ENCODE peak calls at places on chromosomes 13 and 19, in five cellular contexts. One of them, this sample, is unnamed.

GRCh38 chr19:46288896-46289588 is 7.8 kb upstream of the HIF3A start:
- DNase-seq in heart left ventricle: no peak
- DNase-seq in CD4-positive, alpha-beta T cell: no peak
- DNase-seq in GM10248: no peak
- DNase-seq in cardiac fibroblast: peak
- DNase-seq in this sample: peak

GRCh38 chr13:99382428-99383133 is 75.4 kb upstream of the GPR183 start:
- DNase-seq in CD4-positive, alpha-beta T cell: no peak
- DNase-seq in heart left ventricle: no peak
- DNase-seq in cardiac fibroblast: no peak
- DNase-seq in GM10248: no peak
- DNase-seq in this sample: no peak

GRCh38 chr13:26473571-26474230 is 83.8 kb upstream of the WASF3 start:
- DNase-seq in cardiac fibroblast: no peak
- DNase-seq in CD4-positive, alpha-beta T cell: no peak
- DNase-seq in heart left ventricle: no peak
- DNase-seq in GM10248: no peak
- DNase-seq in this sample: no peak

GRCh38 chr19:10292206-10292788 is 2.5 kb downstream of the ICAM5 start:
- DNase-seq in GM10248: peak
- DNase-seq in cardiac fibroblast: peak
- DNase-seq in heart left ventricle: peak
- DNase-seq in CD4-positive, alpha-beta T cell: no peak
- DNase-seq in this sample: peak

GRCh38 chr19:812049-812816 is 9.5 kb downstream of the PLPPR3 start:
- DNase-seq in CD4-positive, alpha-beta T cell: no peak
- DNase-seq in cardiac fibroblast: no peak
- DNase-seq in GM10248: no peak
- DNase-seq in heart left ventricle: no peak
- DNase-seq in this sample: no peak

GRCh38 chr19:11094520-11094894 is 5.2 kb downstream of the LDLR start:
- DNase-seq in CD4-positive, alpha-beta T cell: no peak
- DNase-seq in GM10248: no peak
- DNase-seq in cardiac fibroblast: no peak
- DNase-seq in heart left ventricle: no peak
- DNase-seq in this sample: no peak

GRCh38 chr19:7904074-7905020 is 670 bp downstream of the MAP2K7 start:
- DNase-seq in cardiac fibroblast: no peak
- DNase-seq in CD4-positive, alpha-beta T cell: no peak
- DNase-seq in GM10248: peak
- DNase-seq in heart left ventricle: peak
- DNase-seq in this sample: no peak

GRCh38 chr13:31851201-31851600 is 111.9 kb downstream of the RXFP2 start:
- DNase-seq in heart left ventricle: no peak
- DNase-seq in cardiac fibroblast: no peak
- DNase-seq in CD4-positive, alpha-beta T cell: no peak
- DNase-seq in GM10248: no peak
- DNase-seq in this sample: no peak

GRCh38 chr19:49805822-49806612 is 7.1 kb downstream of the FUZ start:
- DNase-seq in CD4-positive, alpha-beta T cell: no peak
- DNase-seq in cardiac fibroblast: no peak
- DNase-seq in heart left ventricle: no peak
- DNase-seq in GM10248: no peak
- DNase-seq in this sample: no peak

GRCh38 chr19:12055784-12056183 is 3.0 kb upstream of the ZNF878 start:
- DNase-seq in CD4-positive, alpha-beta T cell: no peak
- DNase-seq in cardiac fibroblast: no peak
- DNase-seq in heart left ventricle: no peak
- DNase-seq in GM10248: no peak
- DNase-seq in this sample: no peak

GRCh38 chr13:31001647-31002046 is 69.2 kb downstream of the TEX26 start:
- DNase-seq in cardiac fibroblast: no peak
- DNase-seq in CD4-positive, alpha-beta T cell: no peak
- DNase-seq in GM10248: no peak
- DNase-seq in heart left ventricle: no peak
- DNase-seq in this sample: no peak

GRCh38 chr19:42316223-42317211 is 3.4 kb downstream of the TMEM145 start:
- DNase-seq in GM10248: peak
- DNase-seq in heart left ventricle: peak
- DNase-seq in cardiac fibroblast: peak
- DNase-seq in CD4-positive, alpha-beta T cell: no peak
- DNase-seq in this sample: peak

GRCh38 chr13:94305463-94305862 is 174.0 kb downstream of the DCT start:
- DNase-seq in heart left ventricle: no peak
- DNase-seq in CD4-positive, alpha-beta T cell: no peak
- DNase-seq in cardiac fibroblast: peak
- DNase-seq in GM10248: no peak
- DNase-seq in this sample: peak

GRCh38 chr19:10404888-10405808 is 1.8 kb upstream of the CDC37 start:
- DNase-seq in cardiac fibroblast: no peak
- DNase-seq in GM10248: no peak
- DNase-seq in CD4-positive, alpha-beta T cell: no peak
- DNase-seq in heart left ventricle: no peak
- DNase-seq in this sample: no peak

GRCh38 chr19:4534836-4535658 is at the start of gene PLIN5:
- DNase-seq in heart left ventricle: peak
- DNase-seq in cardiac fibroblast: peak
- DNase-seq in GM10248: peak
- DNase-seq in CD4-positive, alpha-beta T cell: peak
- DNase-seq in this sample: peak

GRCh38 chr19:16886305-16886880 is 2.4 kb upstream of the F2RL3 start:
- DNase-seq in cardiac fibroblast: peak
- DNase-seq in GM10248: no peak
- DNase-seq in CD4-positive, alpha-beta T cell: no peak
- DNase-seq in heart left ventricle: peak
- DNase-seq in this sample: no peak

GRCh38 chr13:112244495-112245177 is 131.5 kb upstream of the SPACA7 start:
- DNase-seq in cardiac fibroblast: no peak
- DNase-seq in GM10248: no peak
- DNase-seq in CD4-positive, alpha-beta T cell: no peak
- DNase-seq in heart left ventricle: no peak
- DNase-seq in this sample: no peak

GRCh38 chr13:71864981-71865857 is 1.8 kb downstream of the DACH1 start:
- DNase-seq in heart left ventricle: peak
- DNase-seq in GM10248: peak
- DNase-seq in CD4-positive, alpha-beta T cell: no peak
- DNase-seq in cardiac fibroblast: peak
- DNase-seq in this sample: no peak

GRCh38 chr19:9323557-9323918 is 441 bp upstream of the ZNF559 start:
- DNase-seq in CD4-positive, alpha-beta T cell: no peak
- DNase-seq in cardiac fibroblast: peak
- DNase-seq in GM10248: peak
- DNase-seq in heart left ventricle: peak
- DNase-seq in this sample: peak

GRCh38 chr13:60617863-60618733 is 221.1 kb downstream of the TDRD3 start:
- DNase-seq in CD4-positive, alpha-beta T cell: no peak
- DNase-seq in GM10248: no peak
- DNase-seq in heart left ventricle: no peak
- DNase-seq in cardiac fibroblast: peak
- DNase-seq in this sample: peak

GRCh38 chr13:76971215-76971614 is 20.7 kb upstream of the CLN5 start:
- DNase-seq in GM10248: no peak
- DNase-seq in cardiac fibroblast: no peak
- DNase-seq in CD4-positive, alpha-beta T cell: no peak
- DNase-seq in heart left ventricle: no peak
- DNase-seq in this sample: no peak

GRCh38 chr13:39777021-39777420 is 121.6 kb downstream of the COG6 start:
- DNase-seq in cardiac fibroblast: no peak
- DNase-seq in GM10248: no peak
- DNase-seq in CD4-positive, alpha-beta T cell: no peak
- DNase-seq in heart left ventricle: no peak
- DNase-seq in this sample: no peak

GRCh38 chr19:17488593-17489391 is 18.5 kb downstream of the SLC27A1 start:
- DNase-seq in CD4-positive, alpha-beta T cell: peak
- DNase-seq in heart left ventricle: peak
- DNase-seq in GM10248: peak
- DNase-seq in cardiac fibroblast: no peak
- DNase-seq in this sample: no peak

GRCh38 chr13:114013952-114014629 is 40.2 kb upstream of the C13orf46 start:
- DNase-seq in cardiac fibroblast: no peak
- DNase-seq in GM10248: no peak
- DNase-seq in CD4-positive, alpha-beta T cell: no peak
- DNase-seq in heart left ventricle: peak
- DNase-seq in this sample: no peak

GRCh38 chr13:114013336-114013735 is 39.5 kb upstream of the C13orf46 start:
- DNase-seq in CD4-positive, alpha-beta T cell: no peak
- DNase-seq in cardiac fibroblast: no peak
- DNase-seq in heart left ventricle: no peak
- DNase-seq in GM10248: no peak
- DNase-seq in this sample: no peak

GRCh38 chr13:114015608-114016295 is 41.9 kb upstream of the C13orf46 start:
- DNase-seq in heart left ventricle: no peak
- DNase-seq in CD4-positive, alpha-beta T cell: no peak
- DNase-seq in GM10248: no peak
- DNase-seq in cardiac fibroblast: peak
- DNase-seq in this sample: peak

GRCh38 chr13:114016321-114017027 is 42.6 kb upstream of the C13orf46 start:
- DNase-seq in CD4-positive, alpha-beta T cell: no peak
- DNase-seq in cardiac fibroblast: no peak
- DNase-seq in heart left ventricle: no peak
- DNase-seq in GM10248: no peak
- DNase-seq in this sample: no peak

DNA sequence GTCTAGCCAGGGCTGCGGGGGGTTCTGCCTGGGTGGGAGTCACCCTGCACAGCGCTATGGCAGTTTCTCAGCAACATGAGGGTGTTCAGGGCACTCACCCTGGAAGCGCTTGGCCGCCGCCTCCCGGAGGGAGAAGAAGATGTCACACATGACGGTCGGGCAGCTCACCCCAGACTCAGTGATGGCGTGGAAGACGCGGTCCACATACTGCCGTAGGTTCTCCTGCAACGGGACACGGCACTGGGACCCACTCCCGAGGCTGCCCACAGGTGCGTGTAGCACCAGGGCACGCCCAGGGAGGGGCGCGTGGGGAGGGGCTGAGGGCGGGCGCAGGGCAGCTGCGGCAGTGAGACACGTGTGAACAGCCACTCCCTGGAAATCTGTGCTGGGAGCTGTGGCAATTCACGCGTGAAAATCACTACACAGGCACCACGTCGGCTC is 41.3 kb upstream of the C13orf46 start:
- DNase-seq in CD4-positive, alpha-beta T cell: no peak
- DNase-seq in heart left ventricle: no peak
- DNase-seq in cardiac fibroblast: no peak
- DNase-seq in GM10248: no peak
- DNase-seq in this sample: no peak
- TF ChIP-seq CTCF in CD4-positive, alpha-beta T cell: no peak
- TF ChIP-seq CTCF in heart left ventricle: no peak
- TF ChIP-seq CTCF in cardiac fibroblast: no peak
- TF ChIP-seq CTCF in GM10248: no peak
- TF ChIP-seq CTCF in this sample: no peak

GRCh38 chr19:3059653-3060052 is 2.6 kb downstream of the TLE5 start:
- DNase-seq in CD4-positive, alpha-beta T cell: no peak
- DNase-seq in cardiac fibroblast: no peak
- DNase-seq in GM10248: no peak
- DNase-seq in heart left ventricle: no peak
- DNase-seq in this sample: no peak

GRCh38 chr19:3064011-3064330 is 1.7 kb upstream of the TLE5 start:
- DNase-seq in GM10248: no peak
- DNase-seq in heart left ventricle: no peak
- DNase-seq in CD4-positive, alpha-beta T cell: no peak
- DNase-seq in cardiac fibroblast: no peak
- DNase-seq in this sample: no peak

GRCh38 chr19:3060852-3061182 is 1.5 kb downstream of the TLE5 start:
- DNase-seq in GM10248: no peak
- DNase-seq in cardiac fibroblast: no peak
- DNase-seq in CD4-positive, alpha-beta T cell: no peak
- DNase-seq in heart left ventricle: no peak
- DNase-seq in this sample: no peak

GRCh38 chr19:3062165-3063105 is at the start of gene TLE5:
- DNase-seq in heart left ventricle: peak
- DNase-seq in CD4-positive, alpha-beta T cell: peak
- DNase-seq in cardiac fibroblast: peak
- DNase-seq in GM10248: peak
- DNase-seq in this sample: no peak

DNA sequence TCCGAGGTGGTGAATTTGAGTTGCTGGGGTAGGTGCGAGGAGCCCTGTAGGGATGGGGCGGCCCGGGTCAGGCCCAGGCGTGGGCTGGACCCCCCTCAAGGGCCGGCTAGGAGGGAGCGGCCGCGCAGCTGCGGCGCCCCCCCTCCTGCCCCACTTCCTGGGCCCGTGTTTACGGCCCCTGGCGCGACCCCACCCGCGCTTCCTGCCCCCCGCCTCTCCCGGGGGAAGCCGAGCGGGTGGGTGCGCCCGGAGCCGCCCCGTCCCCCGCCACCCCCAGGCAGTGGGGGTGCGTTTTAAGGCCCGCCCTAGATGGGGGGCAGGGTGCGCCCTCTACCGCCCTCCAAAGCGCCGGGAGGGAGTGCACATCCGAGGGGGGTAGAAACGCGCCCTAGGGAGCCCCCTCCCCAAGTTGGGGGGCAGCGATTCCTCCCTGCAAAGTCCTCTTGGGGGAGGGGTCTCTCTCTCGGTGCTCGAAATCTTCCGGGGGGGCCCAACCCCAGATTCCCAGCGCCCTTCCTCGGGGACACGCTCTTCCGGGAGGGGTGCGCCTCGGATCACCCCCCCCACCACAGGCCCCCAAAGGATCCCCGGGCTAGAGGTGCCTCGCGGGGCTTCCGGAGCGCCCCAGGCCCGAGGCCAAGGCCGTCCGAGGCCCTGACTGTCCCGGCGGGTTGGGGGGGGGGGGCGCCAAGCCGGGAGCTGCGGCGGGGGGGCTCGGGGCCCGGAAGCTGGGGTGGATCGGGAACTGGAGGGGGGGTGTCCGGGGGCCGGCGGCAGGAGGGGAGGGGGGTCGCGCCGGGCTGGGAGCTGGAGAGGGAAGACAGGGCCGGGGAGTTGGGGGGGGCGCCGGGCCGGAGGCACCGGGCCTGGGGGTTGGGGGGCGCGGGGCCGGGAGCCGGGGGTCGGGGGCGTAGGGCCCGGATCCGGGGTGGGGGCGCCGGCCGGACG is 807 bp downstream of the TLE5 start:
- DNase-seq in heart left ventricle: peak
- DNase-seq in GM10248: peak
- DNase-seq in CD4-positive, alpha-beta T cell: peak
- DNase-seq in cardiac fibroblast: peak
- DNase-seq in this sample: no peak
- TF ChIP-seq CTCF in heart left ventricle: peak
- TF ChIP-seq CTCF in GM10248: peak
- TF ChIP-seq CTCF in CD4-positive, alpha-beta T cell: peak
- TF ChIP-seq CTCF in cardiac fibroblast: peak
- TF ChIP-seq CTCF in this sample: peak

DNA sequence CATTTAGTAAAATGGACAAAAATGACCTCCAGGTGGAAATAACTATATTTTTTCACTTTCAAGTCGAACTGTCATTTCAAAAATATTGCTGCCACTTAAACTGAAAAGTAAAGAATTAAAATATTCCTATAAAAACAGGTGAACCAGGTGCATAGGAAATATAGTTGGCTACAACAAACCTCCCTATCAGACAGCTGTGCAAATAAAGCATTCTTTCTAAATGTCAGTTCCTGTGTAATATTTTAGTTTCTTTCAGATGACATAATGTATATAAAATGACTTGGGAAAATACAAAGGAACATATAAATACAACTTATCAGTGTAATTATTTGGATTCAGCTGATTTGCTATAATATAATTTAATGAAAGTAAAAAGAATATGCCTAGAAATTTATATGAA is 403.5 kb upstream of the GPC6 start:
- DNase-seq in CD4-positive, alpha-beta T cell: no peak
- DNase-seq in GM10248: no peak
- DNase-seq in heart left ventricle: no peak
- DNase-seq in cardiac fibroblast: no peak
- DNase-seq in this sample: no peak
- TF ChIP-seq CTCF in CD4-positive, alpha-beta T cell: no peak
- TF ChIP-seq CTCF in GM10248: no peak
- TF ChIP-seq CTCF in heart left ventricle: no peak
- TF ChIP-seq CTCF in cardiac fibroblast: no peak
- TF ChIP-seq CTCF in this sample: no peak

GRCh38 chr19:52369463-52370340 is at the start of gene ZNF880:
- DNase-seq in CD4-positive, alpha-beta T cell: peak
- DNase-seq in GM10248: peak
- DNase-seq in cardiac fibroblast: peak
- DNase-seq in heart left ventricle: peak
- DNase-seq in this sample: peak
- TF ChIP-seq CTCF in CD4-positive, alpha-beta T cell: no peak
- TF ChIP-seq CTCF in GM10248: no peak
- TF ChIP-seq CTCF in cardiac fibroblast: no peak
- TF ChIP-seq CTCF in heart left ventricle: peak
- TF ChIP-seq CTCF in this sample: no peak

This sample was measured in HFFc6.